ENCODE peak calls at places on chromosome 3, in six cellular contexts. O, W, D, A, E and Q are unnamed samples.

GRCh38 chr3:197327701-197328100 is 29.3 kb upstream of the DLG1 start:
- DNase-seq in A (no peak), D (no peak), O (peak), W (no peak), E (no peak), Q (peak)

GRCh38 chr3:46710229-46710628 is 7.4 kb downstream of the PRSS50 start:
- DNase-seq in O (no peak), A (no peak), W (no peak), D (no peak), E (no peak), Q (no peak)

GRCh38 chr3:39361252-39361927 is 21.8 kb upstream of the SLC25A38 start:
- DNase-seq in A (no peak), E (peak), O (no peak), W (no peak), D (peak), Q (no peak)

GRCh38 chr3:30184102-30184810 is 422.1 kb upstream of the TGFBR2 start:
- DNase-seq in W (no peak), D (no peak), E (no peak), A (no peak), O (no peak), Q (no peak)

GRCh38 chr3:149527531-149528343 is 53.2 kb downstream of the TM4SF4 start:
- DNase-seq in E (no peak), A (no peak), O (peak), D (no peak), W (no peak), Q (no peak)

GRCh38 chr3:42032693-42033349 is 58.3 kb upstream of the TRAK1 start:
- DNase-seq in A (peak), O (peak), D (no peak), W (no peak), E (no peak), Q (no peak)

GRCh38 chr3:186021673-186022362 is 84.0 kb upstream of the TRA2B start:
- DNase-seq in E (no peak), D (no peak), O (peak), W (no peak), A (no peak), Q (no peak)

GRCh38 chr3:14810795-14811661 is 7.7 kb upstream of the FGD5 start:
- DNase-seq in D (no peak), W (no peak), E (no peak), O (no peak), A (no peak), Q (no peak)

GRCh38 chr3:52810923-52811322 is 16.3 kb downstream of the ITIH3 start:
- DNase-seq in O (no peak), A (no peak), W (no peak), D (no peak), E (no peak), Q (no peak)

GRCh38 chr3:100538339-100538706 is 45.9 kb downstream of the TMEM45A start:
- DNase-seq in E (no peak), D (no peak), O (no peak), A (no peak), W (no peak), Q (no peak)

GRCh38 chr3:11236588-11237461 is 35.4 kb upstream of the ATG7 start:
- DNase-seq in E (peak), D (peak), A (peak), O (peak), W (peak), Q (no peak)

GRCh38 chr3:143901105-143901504 is 52.8 kb upstream of the SLC9A9 start:
- DNase-seq in D (no peak), A (no peak), E (no peak), W (no peak), O (peak), Q (no peak)

GRCh38 chr3:16122155-16122554 is 52.3 kb upstream of the GALNT15 start:
- DNase-seq in W (no peak), A (no peak), E (no peak), O (peak), D (no peak), Q (no peak)

GRCh38 chr3:5301671-5302297 is 114.3 kb downstream of the EDEM1 start:
- DNase-seq in D (no peak), A (no peak), E (no peak), O (no peak), W (no peak), Q (no peak)

GRCh38 chr3:153250450-153250849 is 88.4 kb downstream of the RAP2B start:
- DNase-seq in W (no peak), O (no peak), A (no peak), E (no peak), D (no peak), Q (no peak)

GRCh38 chr3:126983653-126984390 is 907 bp downstream of the PLXNA1 start:
- DNase-seq in W (no peak), O (peak), D (peak), A (peak), E (no peak), Q (no peak)

GRCh38 chr3:129608087-129608935 is 1.8 kb upstream of the PLXND1 start:
- DNase-seq in E (no peak), W (no peak), O (peak), A (no peak), D (no peak), Q (peak)